ENCODE peak calls at places on chromosomes 7 and 10, in ten cellular contexts. K is NCI-H2081 treated with DMSO at 0.1 percent for 48 hours, J is heart right ventricle, Z is WTC11, E is GM23248, R is T-cell, T is nephron progenitor cell, N is EL, G is T1000, W is ureter. A is an unnamed sample.
A peak's percentile ranks its signal among the peaks of the same experiment; 100 is the strongest.

GRCh38 chr10:73731588-73732375 is 12.4 kb upstream of the SEC24C start:
- DNase-seq in K (no peak), J (no peak), Z (no peak), E (no peak), R (no peak), T (no peak), N (no peak), G (no peak), W (no peak), A (no peak)

GRCh38 chr10:5537684-5538083 is 12.9 kb downstream of the CALML3 start:
- DNase-seq in K (no peak), J (no peak), Z (no peak), E (no peak), R (no peak), T (no peak), N (no peak), G (no peak), W (no peak), A (no peak)

GRCh38 chr7:716212-716611 is 10.3 kb upstream of the DNAAF5 start:
- DNase-seq in K (no peak), J (no peak), Z (no peak), E (no peak), R (no peak), T (no peak), N (no peak), G (no peak), W (no peak), A (peak; percentile 61)

GRCh38 chr10:12842310-12842709 is 159.2 kb downstream of the CCDC3 start:
- DNase-seq in K (no peak), J (no peak), Z (no peak), E (no peak), R (no peak), T (no peak), N (no peak), G (no peak), W (no peak), A (no peak)

GRCh38 chr10:11299125-11299524 is 281.5 kb downstream of the CELF2 start:
- DNase-seq in K (no peak), J (no peak), Z (no peak), E (no peak), R (no peak), T (peak; percentile 8), N (no peak), G (no peak), W (no peak), A (no peak)

GRCh38 chr10:125840955-125841354 is 17.6 kb downstream of the BCCIP start:
- DNase-seq in K (no peak), J (no peak), Z (no peak), E (no peak), R (no peak), T (no peak), N (peak; percentile 32), G (no peak), W (no peak), A (no peak)

GRCh38 chr10:21161647-21162046 is 264.5 kb upstream of the NEBL start:
- DNase-seq in K (no peak), J (no peak), Z (no peak), E (no peak), R (no peak), T (no peak), N (no peak), G (no peak), W (no peak), A (no peak)

GRCh38 chr10:16996530-16996964 is 133.1 kb downstream of the CUBN start:
- DNase-seq in K (no peak), J (no peak), Z (no peak), E (peak; percentile 67), R (no peak), T (no peak), N (peak; percentile 65), G (no peak), W (no peak), A (no peak)

GRCh38 chr7:2553831-2554581 is 1.3 kb downstream of the BRAT1 start:
- DNase-seq in K (no peak), J (no peak), Z (no peak), E (no peak), R (no peak), T (no peak), N (no peak), G (no peak), W (no peak), A (no peak)

GRCh38 chr10:219731-220472 is 84.6 kb downstream of the ZMYND11 start:
- DNase-seq in K (no peak), J (no peak), Z (no peak), E (no peak), R (no peak), T (no peak), N (no peak), G (no peak), W (no peak), A (no peak)

GRCh38 chr7:85135931-85136330 is 50.9 kb downstream of the SEMA3D start:
- DNase-seq in K (no peak), J (no peak), Z (no peak), E (peak; percentile 82), R (no peak), T (no peak), N (peak; percentile 92), G (no peak), W (no peak), A (no peak)

GRCh38 chr7:90968871-90969270 is 295.4 kb upstream of the FZD1 start:
- DNase-seq in K (no peak), J (no peak), Z (no peak), E (no peak), R (no peak), T (no peak), N (no peak), G (no peak), W (no peak), A (no peak)

GRCh38 chr7:150631084-150631824 is 931 bp downstream of the GIMAP6 start:
- DNase-seq in K (no peak), J (peak; percentile 66), Z (no peak), E (no peak), R (peak; percentile 53), T (no peak), N (no peak), G (no peak), W (no peak), A (no peak)

GRCh38 chr7:129923709-129924108 is 29.1 kb downstream of the UBE2H start:
- DNase-seq in K (no peak), J (no peak), Z (no peak), E (peak; percentile 94), R (no peak), T (no peak), N (peak; percentile 79), G (no peak), W (no peak), A (no peak)

GRCh38 chr7:116809636-116810266 is 52.6 kb upstream of the CAPZA2 start:
- DNase-seq in K (peak; percentile 81), J (no peak), Z (no peak), E (peak; percentile 83), R (peak; percentile 8), T (peak; percentile 33), N (peak; percentile 72), G (no peak), W (no peak), A (peak; percentile 51)

GRCh38 chr10:74164641-74165529 is 13.9 kb downstream of the ADK start:
- DNase-seq in K (no peak), J (no peak), Z (no peak), E (no peak), R (no peak), T (no peak), N (peak; percentile 62), G (no peak), W (no peak), A (no peak)

GRCh38 chr7:117229350-117229749 is 93.5 kb downstream of the WNT2 start:
- DNase-seq in K (no peak), J (no peak), Z (no peak), E (peak; percentile 21), R (no peak), T (no peak), N (peak; percentile 17), G (no peak), W (no peak), A (no peak)